ENCODE peak calls at places on chromosomes 6 and 20, in nine cellular contexts. M is dermis microvascular lymphatic vessel endothelial cell, W is ecto neural progenitor cell, L is non-pigmented ciliary epithelial cell, J is ACHN, Q is GM12865, Z is skeletal muscle cell, O is epithelial cell of prostate, G is cardiac fibroblast. X is an unnamed sample.

GRCh38 chr6:99016355-99016754 is 68.6 kb upstream of the FBXL4 start:
- DNase-seq in M (no peak), L (peak), O (no peak), W (no peak), J (peak), G (peak), Q (peak), Z (peak), X (peak)

GRCh38 chr20:53907968-53908751 is 162.2 kb downstream of the BCAS1 start:
- DNase-seq in Q (no peak), L (no peak), G (no peak), W (no peak), Z (no peak), J (no peak), O (no peak), M (no peak), X (no peak)

GRCh38 chr20:34522969-34523871 is 7.0 kb downstream of the DYNLRB1 start:
- DNase-seq in G (peak), J (peak), Q (peak), O (no peak), W (no peak), L (no peak), Z (peak), M (no peak), X (peak)

GRCh38 chr20:41560971-41561370 is 57.2 kb downstream of the CHD6 start:
- DNase-seq in Z (no peak), Q (peak), M (no peak), G (no peak), W (no peak), J (no peak), L (no peak), O (no peak), X (no peak)

GRCh38 chr6:137763861-137764260 is 103.2 kb upstream of the TNFAIP3 start:
- DNase-seq in G (no peak), Q (no peak), W (no peak), O (no peak), J (no peak), L (no peak), Z (no peak), M (no peak), X (peak)

GRCh38 chr20:61499859-61500258 is 247.8 kb downstream of the CDH4 start:
- DNase-seq in Z (no peak), G (peak), O (no peak), L (no peak), Q (no peak), M (no peak), J (no peak), W (no peak), X (peak)

GRCh38 chr6:55040102-55040848 is 134.0 kb upstream of the HCRTR2 start:
- DNase-seq in J (no peak), Z (peak), Q (no peak), L (peak), M (no peak), O (peak), W (no peak), G (peak), X (peak)

GRCh38 chr6:44452725-44453124 is 65.2 kb downstream of the CDC5L start:
- DNase-seq in G (peak), M (peak), L (no peak), J (peak), Q (no peak), O (peak), Z (no peak), W (no peak), X (peak)